ENCODE peak calls at places on chromosome 5, in six cellular contexts. G is OCI-LY7, L is HCT116, N is mammary epithelial cell, I is IMR-90, E is endothelial cell of umbilical vein. S is an unnamed sample.
A peak's percentile ranks its signal among the peaks of the same experiment; 100 is the strongest.

GRCh38 chr5:2750026-2750757 is 1.3 kb downstream of the IRX2 start:
- DNase-seq in G (no peak), L (no peak), N (peak; percentile 39), I (no peak), E (no peak), S (no peak)

GRCh38 chr5:169591636-169592035 is 8.1 kb downstream of the SPDL1 start:
- DNase-seq in G (no peak), L (no peak), N (no peak), I (peak; percentile 88), E (no peak), S (no peak)

GRCh38 chr5:43207601-43208000 is 15.6 kb downstream of the NIM1K start:
- DNase-seq in G (no peak), L (no peak), N (no peak), I (peak; percentile 77), E (no peak), S (no peak)

GRCh38 chr5:502325-503079 is 21.7 kb downstream of the SLC9A3 start:
- DNase-seq in G (no peak), L (no peak), N (no peak), I (no peak), E (peak; percentile 6), S (no peak)

GRCh38 chr5:115749016-115749415 is 67.4 kb downstream of the CDO1 start:
- DNase-seq in G (no peak), L (peak; percentile 45), N (peak; percentile 9), I (no peak), E (no peak), S (no peak)

GRCh38 chr5:59724482-59725392 is 168.8 kb downstream of the PDE4D start:
- DNase-seq in G (peak; percentile 55), L (peak; percentile 12), N (peak; percentile 35), I (peak; percentile 36), E (peak; percentile 39), S (peak; percentile 69)

GRCh38 chr5:142568271-142568995 is 117.5 kb downstream of the FGF1 start:
- DNase-seq in G (no peak), L (no peak), N (no peak), I (peak; percentile 90), E (no peak), S (no peak)

GRCh38 chr5:115209279-115209678 is 39.6 kb upstream of the TRIM36 start:
- DNase-seq in G (peak; percentile 92), L (no peak), N (no peak), I (peak; percentile 2), E (no peak), S (peak; percentile 95)

GRCh38 chr5:131679911-131680310 is 44.9 kb upstream of the RAPGEF6 start:
- DNase-seq in G (no peak), L (no peak), N (peak; percentile 73), I (peak; percentile 75), E (no peak), S (no peak)

GRCh38 chr5:169296456-169297220 is 4.3 kb downstream of the SLIT3 start:
- DNase-seq in G (no peak), L (no peak), N (no peak), I (no peak), E (peak; percentile 10), S (no peak)

GRCh38 chr5:12566441-12566840 is 662.2 kb upstream of the CTNND2 start:
- DNase-seq in G (no peak), L (no peak), N (no peak), I (no peak), E (no peak), S (no peak)

GRCh38 chr5:143025971-143026370 is 255.8 kb downstream of the ARHGAP26 start:
- DNase-seq in G (no peak), L (no peak), N (no peak), I (peak; percentile 67), E (peak; percentile 27), S (no peak)

GRCh38 chr5:36751881-36752280 is 124.7 kb upstream of the NIPBL start:
- DNase-seq in G (no peak), L (no peak), N (no peak), I (no peak), E (no peak), S (no peak)

GRCh38 chr5:14665110-14665822 is 748 bp downstream of the OTULIN start:
- DNase-seq in G (peak; percentile 54), L (no peak), N (peak; percentile 39), I (no peak), E (peak; percentile 41), S (peak; percentile 74)

GRCh38 chr5:147756566-147756965 is 26.0 kb downstream of the JAKMIP2 start:
- DNase-seq in G (no peak), L (no peak), N (no peak), I (no peak), E (no peak), S (no peak)

GRCh38 chr5:65021527-65022226 is 252.9 kb downstream of the CWC27 start:
- DNase-seq in G (peak; percentile 62), L (no peak), N (no peak), I (no peak), E (no peak), S (peak; percentile 53)

GRCh38 chr5:176732306-176732705 is 78.1 kb upstream of the UNC5A start:
- DNase-seq in G (no peak), L (no peak), N (no peak), I (no peak), E (no peak), S (no peak)

GRCh38 chr5:110054240-110054639 is 364.5 kb downstream of the MAN2A1 start:
- DNase-seq in G (peak; percentile 92), L (peak; percentile 1), N (peak; percentile 84), I (peak; percentile 21), E (peak; percentile 25), S (peak; percentile 74)

GRCh38 chr5:150656191-150657132 is 4.6 kb upstream of the MYOZ3 start:
- DNase-seq in G (peak; percentile 84), L (no peak), N (no peak), I (no peak), E (peak; percentile 46), S (peak; percentile 88)

GRCh38 chr5:172102251-172102870 is 85.7 kb downstream of the STK10 start:
- DNase-seq in G (no peak), L (no peak), N (no peak), I (no peak), E (no peak), S (no peak)

GRCh38 chr5:37519304-37519703 is 140.2 kb downstream of the WDR70 start:
- DNase-seq in G (no peak), L (no peak), N (no peak), I (no peak), E (no peak), S (no peak)

GRCh38 chr5:107337281-107337680 is 333.5 kb downstream of the EFNA5 start:
- DNase-seq in G (no peak), L (peak; percentile 45), N (peak; percentile 98), I (no peak), E (no peak), S (no peak)

GRCh38 chr5:25056846-25057245 is 412.1 kb upstream of the CDH10 start:
- DNase-seq in G (no peak), L (no peak), N (no peak), I (no peak), E (no peak), S (no peak)

DNA sequence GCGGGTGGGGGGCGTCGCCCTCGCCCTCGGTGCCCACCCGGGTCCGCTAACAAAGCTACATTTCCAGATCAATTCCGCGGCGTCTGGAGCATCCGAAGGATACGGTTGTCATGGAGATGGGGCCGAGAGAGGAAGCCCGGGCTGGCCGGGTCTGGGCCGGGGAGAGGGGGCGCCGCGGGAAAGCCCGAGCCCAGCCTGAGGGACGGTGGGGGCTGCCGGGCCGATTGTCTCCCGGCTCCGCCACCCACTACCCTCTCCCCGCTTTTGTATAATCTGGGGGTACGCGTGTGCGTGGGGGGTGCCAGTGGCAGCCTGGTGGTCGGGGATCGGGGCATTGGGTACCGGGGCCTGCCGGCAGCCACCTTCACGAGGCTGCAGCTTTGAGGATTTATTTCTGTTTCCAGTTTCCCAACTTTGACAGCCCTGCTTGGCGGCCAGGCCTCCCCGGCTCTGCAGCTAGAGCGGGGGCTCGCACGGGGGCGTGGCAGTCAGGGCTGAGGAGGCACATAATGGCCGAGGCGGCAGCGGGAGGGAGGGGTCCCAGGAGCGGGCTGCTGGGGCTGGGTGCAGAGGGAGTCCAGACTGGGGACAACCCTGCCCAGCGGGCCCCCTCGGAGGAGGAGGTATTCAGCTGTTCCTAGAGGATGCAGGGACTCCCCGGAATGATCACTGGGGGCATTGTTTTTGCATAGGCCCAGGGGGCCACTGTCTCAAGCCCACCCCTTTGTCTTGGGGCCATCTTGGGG is 626 bp downstream of the PSD2 start:
- DNase-seq in G (no peak), L (no peak), N (no peak), I (no peak), E (no peak), S (no peak)
- H3K4me2 ChIP-seq in G (no peak overlapping the region), L (peak overlapping the region; percentile 68), N (peak overlapping the region; percentile 83), I (no peak overlapping the region), E (no peak overlapping the region), S (no peak overlapping the region)

GRCh38 chr5:93123127-93123526 is 457.9 kb downstream of the NR2F1-AS1 start:
- DNase-seq in G (no peak), L (no peak), N (no peak), I (no peak), E (no peak), S (no peak)

GRCh38 chr5:93120048-93120447 is 461.0 kb downstream of the NR2F1-AS1 start:
- DNase-seq in G (no peak), L (no peak), N (peak; percentile 12), I (no peak), E (no peak), S (no peak)

GRCh38 chr5:93120771-93121170 is 460.2 kb downstream of the NR2F1-AS1 start:
- DNase-seq in G (no peak), L (no peak), N (no peak), I (no peak), E (no peak), S (no peak)

GRCh38 chr5:93117753-93118531 is 463.1 kb downstream of the NR2F1-AS1 start:
- DNase-seq in G (no peak), L (no peak), N (peak; percentile 24), I (peak; percentile 77), E (peak; percentile 72), S (no peak)
- H2AFZ ChIP-seq in G (no peak overlapping the region), L (no peak overlapping the region), N (no peak overlapping the region), I (no peak overlapping the region), E (peak overlapping the region; percentile 83), S (no peak overlapping the region)

GRCh38 chr5:19031491-19031890 is 956.5 kb downstream of the CDH18 start:
- DNase-seq in G (no peak), L (no peak), N (no peak), I (no peak), E (no peak), S (no peak)

DNA sequence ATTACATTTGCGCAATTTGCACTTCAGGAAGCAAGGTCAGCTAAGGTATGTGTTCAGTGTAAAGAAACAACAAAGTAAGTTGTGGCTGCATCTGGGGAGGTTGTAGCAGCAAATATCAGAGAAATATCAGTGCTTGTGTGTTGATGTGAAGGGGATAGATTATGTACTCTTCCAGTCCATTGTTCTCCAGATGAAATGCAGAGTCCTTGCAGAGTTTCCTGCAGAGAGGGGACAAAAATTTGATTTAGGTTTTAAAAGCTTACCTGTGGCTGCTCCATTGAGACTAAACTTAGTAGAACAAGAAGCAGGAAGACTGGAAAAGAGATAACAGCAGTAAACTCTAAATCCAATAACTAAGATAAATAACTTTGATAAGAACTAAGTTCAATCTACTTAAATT is 952.2 kb downstream of the CDH18 start:
- DNase-seq in G (no peak), L (no peak), N (no peak), I (no peak), E (no peak), S (no peak)
- H3K4me2 ChIP-seq in G (no peak overlapping the region), L (no peak overlapping the region), N (no peak overlapping the region), I (no peak overlapping the region), E (no peak overlapping the region), S (no peak overlapping the region)

DNA sequence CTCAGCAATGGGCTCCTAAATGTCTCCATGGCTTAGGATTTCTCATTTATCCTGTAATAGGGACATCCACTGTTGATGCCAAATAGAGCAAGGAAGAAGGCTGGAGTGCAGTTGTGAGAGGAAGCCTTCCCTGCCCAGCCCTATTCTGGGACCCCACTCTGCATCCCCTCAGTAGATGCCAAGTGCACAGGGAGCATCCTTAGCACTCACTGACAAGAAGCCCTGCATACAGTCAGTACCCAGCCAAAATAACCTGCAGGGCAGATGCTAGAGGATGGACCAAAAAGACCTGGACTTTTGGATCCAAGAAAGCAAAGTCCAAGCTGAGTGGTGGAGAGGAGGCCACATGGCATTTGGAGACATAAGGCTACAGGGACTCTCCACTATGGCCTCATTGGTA is 113.5 kb upstream of the SPOCK1 start:
- DNase-seq in G (no peak), L (no peak), N (no peak), I (no peak), E (no peak), S (no peak)
- H2AFZ ChIP-seq in G (no peak overlapping the region), L (no peak overlapping the region), N (no peak overlapping the region), I (no peak overlapping the region), E (no peak overlapping the region), S (no peak overlapping the region)